ENCODE peak calls at places on chromosomes 7 and 10, in five cellular contexts. One of them, this sample, is unnamed.

GRCh38 chr10:132257271-132257670 is 50.5 kb downstream of the STK32C start:
- DNase-seq in cardiac fibroblast: peak
- DNase-seq in GM12864: no peak
- DNase-seq in IMR-90: peak
- DNase-seq in PC-9: peak
- DNase-seq in this sample: peak

GRCh38 chr7:91722831-91723230 is 157.7 kb downstream of the MTERF1 start:
- DNase-seq in cardiac fibroblast: no peak
- DNase-seq in GM12864: no peak
- DNase-seq in IMR-90: no peak
- DNase-seq in PC-9: no peak
- DNase-seq in this sample: no peak

GRCh38 chr7:30172451-30172850 is 37.7 kb downstream of the MTURN start:
- DNase-seq in cardiac fibroblast: no peak
- DNase-seq in GM12864: no peak
- DNase-seq in IMR-90: no peak
- DNase-seq in PC-9: no peak
- DNase-seq in this sample: no peak

GRCh38 chr7:16066805-16067459 is 354.4 kb downstream of the CRPPA start:
- DNase-seq in cardiac fibroblast: peak
- DNase-seq in GM12864: no peak
- DNase-seq in IMR-90: no peak
- DNase-seq in PC-9: no peak
- DNase-seq in this sample: peak

GRCh38 chr10:54259104-54259503 is 541.9 kb downstream of the PCDH15 start:
- DNase-seq in cardiac fibroblast: no peak
- DNase-seq in GM12864: no peak
- DNase-seq in IMR-90: no peak
- DNase-seq in PC-9: no peak
- DNase-seq in this sample: no peak

GRCh38 chr10:24246365-24246764 is 37.4 kb downstream of the KIAA1217 start:
- DNase-seq in cardiac fibroblast: no peak
- DNase-seq in GM12864: no peak
- DNase-seq in IMR-90: no peak
- DNase-seq in PC-9: no peak
- DNase-seq in this sample: no peak

GRCh38 chr10:49414496-49414895 is 18.6 kb upstream of the DRGX start:
- DNase-seq in cardiac fibroblast: no peak
- DNase-seq in GM12864: no peak
- DNase-seq in IMR-90: no peak
- DNase-seq in PC-9: no peak
- DNase-seq in this sample: no peak

GRCh38 chr7:23020742-23021401 is 6.9 kb upstream of the HYCC1 start:
- DNase-seq in cardiac fibroblast: peak
- DNase-seq in GM12864: no peak
- DNase-seq in IMR-90: peak
- DNase-seq in PC-9: peak
- DNase-seq in this sample: peak

GRCh38 chr7:33698006-33698405 is 207.3 kb upstream of the BMPER start:
- DNase-seq in cardiac fibroblast: no peak
- DNase-seq in GM12864: no peak
- DNase-seq in IMR-90: no peak
- DNase-seq in PC-9: no peak
- DNase-seq in this sample: no peak

GRCh38 chr10:5553400-5554170 is 28.8 kb downstream of the CALML3 start:
- DNase-seq in cardiac fibroblast: no peak
- DNase-seq in GM12864: no peak
- DNase-seq in IMR-90: no peak
- DNase-seq in PC-9: no peak
- DNase-seq in this sample: no peak

GRCh38 chr10:79929409-79929904 is 19.4 kb downstream of the SFTPD start:
- DNase-seq in cardiac fibroblast: peak
- DNase-seq in GM12864: peak
- DNase-seq in IMR-90: peak
- DNase-seq in PC-9: peak
- DNase-seq in this sample: peak

GRCh38 chr7:76291346-76292205 is 10.9 kb upstream of the HSPB1 start:
- DNase-seq in cardiac fibroblast: peak
- DNase-seq in GM12864: peak
- DNase-seq in IMR-90: peak
- DNase-seq in PC-9: peak
- DNase-seq in this sample: peak

GRCh38 chr7:46214526-46214925 is 293.5 kb upstream of the IGFBP3 start:
- DNase-seq in cardiac fibroblast: no peak
- DNase-seq in GM12864: no peak
- DNase-seq in IMR-90: no peak
- DNase-seq in PC-9: no peak
- DNase-seq in this sample: no peak

GRCh38 chr10:116274141-116274861 is 1.3 kb upstream of the GFRA1 start:
- DNase-seq in cardiac fibroblast: no peak
- DNase-seq in GM12864: no peak
- DNase-seq in IMR-90: no peak
- DNase-seq in PC-9: no peak
- DNase-seq in this sample: peak

GRCh38 chr10:129078746-129079480 is 388.1 kb upstream of the MGMT start:
- DNase-seq in cardiac fibroblast: no peak
- DNase-seq in GM12864: no peak
- DNase-seq in IMR-90: no peak
- DNase-seq in PC-9: no peak
- DNase-seq in this sample: no peak

GRCh38 chr7:149093228-149093627 is 2.7 kb upstream of the ZNF786 start:
- DNase-seq in cardiac fibroblast: no peak
- DNase-seq in GM12864: no peak
- DNase-seq in IMR-90: no peak
- DNase-seq in PC-9: no peak
- DNase-seq in this sample: no peak

GRCh38 chr10:24556746-24557742 is 166.6 kb downstream of the ARHGAP21 start:
- DNase-seq in cardiac fibroblast: peak
- DNase-seq in GM12864: peak
- DNase-seq in IMR-90: peak
- DNase-seq in PC-9: no peak
- DNase-seq in this sample: peak

GRCh38 chr7:23469961-23470250 is 385 bp downstream of the IGF2BP3 start:
- DNase-seq in cardiac fibroblast: peak
- DNase-seq in GM12864: no peak
- DNase-seq in IMR-90: no peak
- DNase-seq in PC-9: peak
- DNase-seq in this sample: no peak

GRCh38 chr7:4074407-4074806 is 607.7 kb upstream of the FOXK1 start:
- DNase-seq in cardiac fibroblast: no peak
- DNase-seq in GM12864: no peak
- DNase-seq in IMR-90: no peak
- DNase-seq in PC-9: no peak
- DNase-seq in this sample: no peak

GRCh38 chr10:133094866-133095265 is 7.1 kb downstream of the ADGRA1 start:
- DNase-seq in cardiac fibroblast: no peak
- DNase-seq in GM12864: no peak
- DNase-seq in IMR-90: no peak
- DNase-seq in PC-9: no peak
- DNase-seq in this sample: no peak

GRCh38 chr10:31315453-31315852 is 3.6 kb upstream of the ZEB1 start:
- DNase-seq in cardiac fibroblast: peak
- DNase-seq in GM12864: no peak
- DNase-seq in IMR-90: peak
- DNase-seq in PC-9: no peak
- DNase-seq in this sample: peak

GRCh38 chr7:136036336-136036735 is 59.2 kb upstream of the MTPN start:
- DNase-seq in cardiac fibroblast: no peak
- DNase-seq in GM12864: no peak
- DNase-seq in IMR-90: no peak
- DNase-seq in PC-9: no peak
- DNase-seq in this sample: no peak

GRCh38 chr10:70404906-70405824 is 1.2 kb downstream of the EIF4EBP2 start:
- DNase-seq in cardiac fibroblast: peak
- DNase-seq in GM12864: no peak
- DNase-seq in IMR-90: peak
- DNase-seq in PC-9: peak
- DNase-seq in this sample: peak

GRCh38 chr10:97849491-97850402 is at the start of gene GOLGA7B:
- DNase-seq in cardiac fibroblast: no peak
- DNase-seq in GM12864: no peak
- DNase-seq in IMR-90: peak
- DNase-seq in PC-9: peak
- DNase-seq in this sample: peak

GRCh38 chr10:97850446-97850845 is 803 bp downstream of the GOLGA7B start:
- DNase-seq in cardiac fibroblast: no peak
- DNase-seq in GM12864: no peak
- DNase-seq in IMR-90: no peak
- DNase-seq in PC-9: no peak
- DNase-seq in this sample: no peak

GRCh38 chr10:97851341-97852001 is 1.8 kb downstream of the GOLGA7B start:
- DNase-seq in cardiac fibroblast: no peak
- DNase-seq in GM12864: no peak
- DNase-seq in IMR-90: no peak
- DNase-seq in PC-9: no peak
- DNase-seq in this sample: no peak

GRCh38 chr10:97852277-97852676 is 2.6 kb downstream of the GOLGA7B start:
- DNase-seq in cardiac fibroblast: no peak
- DNase-seq in GM12864: no peak
- DNase-seq in IMR-90: no peak
- DNase-seq in PC-9: no peak
- DNase-seq in this sample: no peak

GRCh38 chr10:97849101-97849490 is 547 bp upstream of the GOLGA7B start:
- DNase-seq in cardiac fibroblast: no peak
- DNase-seq in GM12864: no peak
- DNase-seq in IMR-90: no peak
- DNase-seq in PC-9: peak
- DNase-seq in this sample: no peak
- H3K4me3 ChIP-seq in cardiac fibroblast: no peak
- H3K4me3 ChIP-seq in GM12864: no peak
- H3K4me3 ChIP-seq in IMR-90: no peak
- H3K4me3 ChIP-seq in PC-9: peak
- H3K4me3 ChIP-seq in this sample: no peak

GRCh38 chr10:110496553-110497437 is 912 bp upstream of the DUSP5 start:
- DNase-seq in cardiac fibroblast: no peak
- DNase-seq in GM12864: no peak
- DNase-seq in IMR-90: no peak
- DNase-seq in PC-9: no peak
- DNase-seq in this sample: no peak
- H3K4me3 ChIP-seq in cardiac fibroblast: peak
- H3K4me3 ChIP-seq in GM12864: peak
- H3K4me3 ChIP-seq in IMR-90: peak
- H3K4me3 ChIP-seq in PC-9: peak
- H3K4me3 ChIP-seq in this sample: peak

GRCh38 chr10:126565871-126566270 is 104.6 kb downstream of the C10orf90 start:
- DNase-seq in cardiac fibroblast: no peak
- DNase-seq in GM12864: no peak
- DNase-seq in IMR-90: no peak
- DNase-seq in PC-9: no peak
- DNase-seq in this sample: no peak

GRCh38 chr10:126565456-126565855 is 105.0 kb downstream of the C10orf90 start:
- DNase-seq in cardiac fibroblast: no peak
- DNase-seq in GM12864: no peak
- DNase-seq in IMR-90: no peak
- DNase-seq in PC-9: no peak
- DNase-seq in this sample: peak

GRCh38 chr10:126563361-126563760 is 107.1 kb downstream of the C10orf90 start:
- DNase-seq in cardiac fibroblast: no peak
- DNase-seq in GM12864: no peak
- DNase-seq in IMR-90: no peak
- DNase-seq in PC-9: no peak
- DNase-seq in this sample: no peak

GRCh38 chr10:126562209-126562680 is 108.2 kb downstream of the C10orf90 start:
- DNase-seq in cardiac fibroblast: no peak
- DNase-seq in GM12864: no peak
- DNase-seq in IMR-90: no peak
- DNase-seq in PC-9: no peak
- DNase-seq in this sample: no peak

GRCh38 chr10:126564297-126564888 is 106.1 kb downstream of the C10orf90 start:
- DNase-seq in cardiac fibroblast: no peak
- DNase-seq in GM12864: no peak
- DNase-seq in IMR-90: no peak
- DNase-seq in PC-9: no peak
- DNase-seq in this sample: no peak
- H3K4me3 ChIP-seq in cardiac fibroblast: no peak
- H3K4me3 ChIP-seq in GM12864: no peak
- H3K4me3 ChIP-seq in IMR-90: no peak
- H3K4me3 ChIP-seq in PC-9: no peak
- H3K4me3 ChIP-seq in this sample: no peak

DNA sequence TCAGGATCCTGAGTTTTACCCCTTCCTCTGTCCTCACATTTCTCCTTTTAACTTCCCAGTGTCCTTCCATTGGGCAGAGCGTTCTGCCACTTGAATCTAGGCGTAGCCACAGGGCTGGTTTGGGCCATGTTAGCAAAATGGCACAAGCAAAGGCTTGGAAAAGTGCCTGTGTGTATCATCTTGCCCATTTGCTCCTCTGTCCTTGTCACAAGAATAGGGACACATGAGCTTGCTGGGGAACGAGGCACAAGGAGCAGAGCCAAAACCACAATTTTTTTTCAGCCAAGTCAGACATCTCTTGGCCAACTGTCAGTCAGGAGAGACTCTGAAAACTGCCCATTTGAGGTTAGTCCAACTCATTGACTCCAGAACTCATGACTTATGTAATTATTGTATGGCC is 285.2 kb downstream of the ZNF248 start:
- DNase-seq in cardiac fibroblast: no peak
- DNase-seq in GM12864: no peak
- DNase-seq in IMR-90: no peak
- DNase-seq in PC-9: no peak
- DNase-seq in this sample: no peak
- H3K4me3 ChIP-seq in cardiac fibroblast: no peak
- H3K4me3 ChIP-seq in GM12864: no peak
- H3K4me3 ChIP-seq in IMR-90: no peak
- H3K4me3 ChIP-seq in PC-9: no peak
- H3K4me3 ChIP-seq in this sample: no peak

This sample was measured in AG10803.